ENCODE peak calls at places on chromosomes 5 and 9, in eight cellular contexts. S, Q, E, O, H, A, T and K are unnamed samples.

GRCh38 chr5:91189480-91190332 is 193.4 kb downstream of the ARRDC3 start:
- DNase-seq in H (peak), Q (peak), E (peak), S (peak), O (peak), T (peak), A (peak), K (peak)

GRCh38 chr5:102889033-102889432 is 133.9 kb downstream of the PAM start:
- DNase-seq in A (no peak), O (no peak), E (no peak), T (no peak), H (no peak), S (no peak), Q (no peak), K (no peak)

GRCh38 chr9:89447416-89447815 is 50.5 kb downstream of the SEMA4D start:
- DNase-seq in H (no peak), T (no peak), A (no peak), E (no peak), O (no peak), S (no peak), Q (no peak), K (no peak)

GRCh38 chr5:107594253-107595045 is 76.3 kb downstream of the EFNA5 start:
- DNase-seq in Q (no peak), S (peak), A (no peak), E (no peak), H (no peak), T (no peak), O (no peak), K (no peak)

GRCh38 chr5:124180523-124181461 is 565.6 kb downstream of the ZNF608 start:
- DNase-seq in T (no peak), S (no peak), Q (no peak), A (peak), E (no peak), O (peak), H (no peak), K (peak)

GRCh38 chr9:125437771-125438221 is 176.2 kb downstream of the GAPVD1 start:
- DNase-seq in O (no peak), E (no peak), Q (no peak), H (no peak), T (no peak), A (no peak), S (no peak), K (no peak)

GRCh38 chr9:76744336-76744735 is 19.9 kb upstream of the PCA3 start:
- DNase-seq in T (no peak), O (no peak), A (no peak), S (no peak), E (no peak), Q (no peak), H (no peak), K (no peak)

GRCh38 chr9:101437806-101438232 is 2.2 kb upstream of the ALDOB start:
- DNase-seq in A (no peak), Q (no peak), T (peak), E (peak), O (no peak), S (no peak), H (no peak), K (no peak)

GRCh38 chr5:54580997-54581741 is 63.6 kb downstream of the SNX18 start:
- DNase-seq in A (peak), E (no peak), Q (no peak), T (no peak), S (peak), O (no peak), H (no peak), K (no peak)

GRCh38 chr9:31253800-31254762 is 1130.4 kb upstream of the ACO1 start:
- DNase-seq in O (no peak), Q (no peak), T (no peak), S (no peak), A (no peak), H (no peak), E (no peak), K (no peak)

GRCh38 chr5:103228588-103228987 is 30.0 kb upstream of the MACIR start:
- DNase-seq in S (no peak), O (no peak), E (no peak), H (no peak), Q (no peak), A (no peak), T (no peak), K (no peak)

GRCh38 chr9:10876333-10876732 is 263.5 kb upstream of the PTPRD start:
- DNase-seq in T (no peak), H (no peak), E (no peak), S (peak), O (no peak), A (peak), Q (no peak), K (no peak)

GRCh38 chr5:69489246-69489645 is 3.3 kb upstream of the OCLN start:
- DNase-seq in E (no peak), A (no peak), H (no peak), T (no peak), O (no peak), Q (no peak), S (no peak), K (no peak)

GRCh38 chr9:124040935-124041816 is 29.6 kb downstream of the LHX2 start:
- DNase-seq in Q (no peak), E (no peak), H (no peak), A (no peak), O (no peak), T (peak), S (peak), K (no peak)

GRCh38 chr5:94517490-94518108 is 100.8 kb downstream of the KIAA0825 start:
- DNase-seq in S (peak), A (no peak), T (no peak), H (no peak), O (no peak), Q (no peak), E (no peak), K (no peak)

GRCh38 chr5:50653946-50654345 is 12.5 kb upstream of the PARP8 start:
- DNase-seq in T (no peak), E (no peak), O (no peak), S (no peak), Q (no peak), A (no peak), H (no peak), K (no peak)

GRCh38 chr5:79011869-79012268 is 26.8 kb upstream of the ARSB start:
- DNase-seq in E (no peak), Q (no peak), T (no peak), S (no peak), H (no peak), O (no peak), A (no peak), K (no peak)

GRCh38 chr9:129751841-129752801 is 721 bp downstream of the PTGES start:
- DNase-seq in H (no peak), T (no peak), E (no peak), S (no peak), A (no peak), Q (peak), O (no peak), K (no peak)

GRCh38 chr5:111772456-111772855 is 15.5 kb upstream of the NREP start:
- DNase-seq in A (no peak), H (no peak), Q (no peak), O (no peak), E (no peak), T (no peak), S (no peak), K (no peak)

GRCh38 chr9:90020277-90020871 is 415.6 kb downstream of the GADD45G start:
- DNase-seq in H (no peak), Q (no peak), S (no peak), A (no peak), E (no peak), O (no peak), T (no peak), K (no peak)

GRCh38 chr9:91033802-91034201 is 232.2 kb downstream of the SYK start:
- DNase-seq in S (no peak), E (no peak), A (no peak), O (no peak), Q (peak), T (no peak), H (peak), K (no peak)

GRCh38 chr5:55176176-55176818 is 3.3 kb upstream of the CDC20B start:
- DNase-seq in Q (no peak), T (no peak), E (no peak), S (no peak), H (no peak), A (no peak), O (no peak), K (no peak)

GRCh38 chr5:179306191-179307005 is 38.9 kb downstream of the ADAMTS2 start:
- DNase-seq in S (no peak), T (no peak), E (peak), H (no peak), Q (peak), O (no peak), A (no peak), K (no peak)

GRCh38 chr5:75620184-75620959 is 9.1 kb downstream of the ANKDD1B start:
- DNase-seq in H (no peak), S (no peak), T (no peak), O (no peak), E (no peak), A (no peak), Q (no peak), K (no peak)

GRCh38 chr9:136721339-136722092 is 9.1 kb downstream of the DIPK1B start:
- DNase-seq in Q (no peak), S (peak), T (peak), E (no peak), H (no peak), O (no peak), A (peak), K (no peak)

GRCh38 chr9:116238225-116238624 is 84.6 kb downstream of the PAPPA start:
- DNase-seq in A (peak), Q (no peak), O (peak), E (no peak), S (peak), H (no peak), T (no peak), K (peak)

GRCh38 chr5:88825782-88826110 is 57.2 kb downstream of the MEF2C start:
- DNase-seq in H (no peak), Q (no peak), E (no peak), S (no peak), A (no peak), T (peak), O (no peak), K (no peak)

GRCh38 chr5:68415177-68416085 is 199.9 kb downstream of the PIK3R1 start:
- DNase-seq in S (no peak), O (no peak), T (no peak), E (no peak), Q (no peak), A (no peak), H (no peak), K (no peak)

GRCh38 chr9:14231196-14231990 is 82.5 kb downstream of the NFIB start:
- DNase-seq in T (no peak), S (no peak), A (no peak), Q (no peak), E (no peak), O (no peak), H (no peak), K (no peak)

GRCh38 chr9:38413283-38413682 is 11.0 kb downstream of the IGFBPL1 start:
- DNase-seq in T (no peak), S (no peak), E (peak), O (no peak), A (no peak), Q (no peak), H (no peak), K (no peak)

GRCh38 chr5:167786871-167787568 is 504.4 kb upstream of the WWC1 start:
- DNase-seq in Q (no peak), T (no peak), O (no peak), S (no peak), H (no peak), A (no peak), E (no peak), K (no peak)

GRCh38 chr9:107633375-107633774 is 143.8 kb upstream of the KLF4 start:
- DNase-seq in E (no peak), O (no peak), A (no peak), Q (no peak), T (no peak), H (no peak), S (no peak), K (no peak)

GRCh38 chr5:135220394-135221186 is 178.4 kb downstream of the MACROH2A1 start:
- DNase-seq in T (peak), Q (peak), O (no peak), H (no peak), E (no peak), A (no peak), S (no peak), K (no peak)

GRCh38 chr9:21802418-21803000 is at the start of gene MTAP:
- DNase-seq in O (peak), E (peak), H (peak), A (peak), S (peak), Q (peak), T (peak), K (peak)

GRCh38 chr9:122791872-122792669 is 3.3 kb downstream of the OR5C1 start:
- DNase-seq in S (no peak), T (no peak), Q (no peak), E (no peak), A (no peak), H (no peak), O (no peak), K (no peak)

DNA sequence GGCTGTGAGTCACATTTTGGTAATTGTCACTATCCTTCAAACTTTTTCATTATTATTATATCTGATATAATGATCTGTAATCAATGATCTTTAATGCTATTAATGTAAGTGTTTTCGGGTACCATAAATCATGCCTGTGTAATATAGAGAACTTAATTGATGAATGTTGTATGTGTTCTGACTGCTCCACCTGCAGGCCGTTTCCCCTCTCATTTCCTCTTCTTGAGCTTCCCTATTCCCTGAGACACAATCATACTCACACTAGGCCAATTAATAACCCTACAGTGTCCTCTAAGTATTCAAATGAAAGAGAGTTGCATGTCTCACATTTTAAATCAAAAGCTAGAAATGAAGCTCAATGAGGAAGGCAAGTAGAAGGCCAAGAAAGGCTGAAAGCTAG is 420.9 kb upstream of the SGCD start:
- DNase-seq in Q (no peak), O (no peak), T (no peak), H (no peak), A (no peak), S (no peak), E (no peak), K (no peak)
- TF ChIP-seq CTCF in Q (no peak), O (no peak), T (no peak), H (no peak), A (no peak), S (no peak), E (no peak), K (no peak)

DNA sequence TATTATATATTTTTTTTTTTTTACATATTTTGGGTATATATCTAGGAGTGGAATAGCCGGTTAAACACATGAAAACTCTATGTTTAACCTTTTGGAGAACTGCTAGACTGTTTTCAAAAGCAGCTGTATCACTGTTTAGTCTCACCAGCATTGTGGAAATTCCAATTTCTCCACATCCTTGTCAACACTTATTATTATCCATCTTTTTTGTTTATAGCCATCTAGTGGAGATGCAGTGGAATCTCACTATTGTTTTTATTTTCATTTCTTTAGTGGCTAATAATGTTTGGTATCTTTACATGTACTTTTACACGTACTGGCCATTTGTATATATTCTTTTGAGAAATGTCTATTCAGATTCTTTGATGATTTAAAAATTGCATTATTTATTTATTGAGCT is 22.7 kb upstream of the CCDC180 start:
- DNase-seq in E (no peak), O (no peak), H (no peak), T (no peak), Q (no peak), A (no peak), S (no peak), K (no peak)
- TF ChIP-seq CTCF in E (no peak), O (no peak), H (peak), T (no peak), Q (no peak), A (no peak), S (peak), K (no peak)

GRCh38 chr5:1436036-1436435 is 9.2 kb downstream of the SLC6A3 start:
- DNase-seq in O (no peak), E (no peak), S (no peak), H (no peak), T (no peak), A (no peak), Q (no peak), K (no peak)

GRCh38 chr5:1436681-1437080 is 8.6 kb downstream of the SLC6A3 start:
- DNase-seq in A (no peak), H (no peak), T (no peak), O (no peak), E (no peak), Q (no peak), S (no peak), K (no peak)

GRCh38 chr5:1438871-1439270 is 6.4 kb downstream of the SLC6A3 start:
- DNase-seq in H (no peak), A (no peak), Q (no peak), T (no peak), S (no peak), O (no peak), E (no peak), K (no peak)

GRCh38 chr5:1437876-1438559 is 7.2 kb downstream of the SLC6A3 start:
- DNase-seq in H (no peak), Q (no peak), S (no peak), A (no peak), T (no peak), O (no peak), E (no peak), K (no peak)

DNA sequence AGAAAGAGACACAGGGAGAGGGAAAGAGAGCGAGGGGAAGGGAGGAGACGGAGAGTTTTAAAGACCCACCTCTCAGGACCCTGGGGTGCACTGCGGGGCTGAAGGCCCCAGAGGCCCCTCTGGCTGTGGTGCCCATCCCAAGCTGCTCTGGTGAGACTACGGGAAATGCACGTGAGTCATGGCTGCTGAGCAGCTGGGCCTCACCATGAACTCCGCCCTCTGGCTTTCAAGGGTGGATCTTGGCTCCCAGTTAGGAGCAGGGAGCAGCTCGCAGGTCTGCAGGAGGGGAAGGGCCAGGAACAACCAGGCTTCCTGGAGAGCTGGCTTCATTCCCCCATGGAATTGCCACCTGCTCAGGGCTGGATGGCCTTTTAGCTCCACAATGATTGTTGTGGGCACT is 7.8 kb downstream of the SLC6A3 start:
- DNase-seq in E (no peak), A (no peak), T (no peak), O (no peak), Q (no peak), S (peak), H (peak), K (no peak)
- TF ChIP-seq CTCF in E (no peak), A (no peak), T (no peak), O (peak), Q (no peak), S (peak), H (no peak), K (no peak)

GRCh38 chr9:126599047-126599650 is 14.6 kb upstream of the LMX1B start:
- DNase-seq in H (no peak), Q (no peak), A (no peak), S (no peak), T (no peak), E (no peak), O (no peak), K (no peak)
- TF ChIP-seq CTCF in H (peak), Q (no peak), A (no peak), S (peak), T (no peak), E (no peak), O (peak), K (no peak)